ENCODE peak calls at places on chromosome 19, in nine cellular contexts. F is stomach; Z is ascending aorta; U is CD4-positive, alpha-beta T cell; N is omental fat pad; P is BE2C; Y is lower lobe of right lung; A is BJ; E is RWPE1. W is an unnamed sample.

GRCh38 chr19:1151917-1152601 is 22.0 kb downstream of the SBNO2 start:
- DNase-seq in P (no peak), Z (no peak), U (no peak), Y (no peak), E (no peak), F (no peak), A (no peak), N (no peak), W (no peak)

GRCh38 chr19:19748249-19748938 is 15.5 kb upstream of the ZNF14 start:
- DNase-seq in E (no peak), Z (no peak), F (peak), Y (no peak), U (no peak), N (no peak), A (no peak), P (no peak), W (no peak)

GRCh38 chr19:16836115-16836905 is 7.1 kb downstream of the SIN3B start:
- DNase-seq in Z (no peak), U (no peak), N (no peak), E (no peak), P (no peak), Y (peak), A (no peak), F (no peak), W (no peak)

GRCh38 chr19:4058696-4059492 is 7.8 kb downstream of the ZBTB7A start:
- DNase-seq in N (no peak), Z (no peak), U (no peak), P (no peak), Y (peak), F (no peak), A (no peak), E (no peak), W (no peak)

GRCh38 chr19:18541992-18542935 is 1.1 kb downstream of the FKBP8 start:
- DNase-seq in Y (no peak), E (peak), A (no peak), P (peak), N (no peak), F (no peak), U (no peak), Z (no peak), W (no peak)

GRCh38 chr19:15672580-15673175 is at the start of gene CYP4F12:
- DNase-seq in Y (peak), F (peak), P (peak), A (no peak), E (peak), U (peak), N (peak), Z (no peak), W (no peak)

GRCh38 chr19:3176715-3177501 is 1.7 kb upstream of the S1PR4 start:
- DNase-seq in Z (no peak), P (no peak), F (peak), E (peak), U (peak), N (no peak), Y (peak), A (peak), W (no peak)

GRCh38 chr19:35430382-35431146 is 17.5 kb upstream of the FFAR2 start:
- DNase-seq in E (no peak), A (no peak), U (no peak), N (no peak), F (no peak), P (no peak), Y (no peak), Z (no peak), W (no peak)

GRCh38 chr19:12255372-12255771 is 39.3 kb downstream of the ZNF44 start:
- DNase-seq in E (no peak), F (no peak), N (no peak), P (no peak), U (no peak), A (no peak), Z (no peak), Y (no peak), W (no peak)

GRCh38 chr19:34136127-34136526 is 36.2 kb upstream of the LSM14A start:
- DNase-seq in E (no peak), U (no peak), N (no peak), Z (no peak), F (no peak), A (no peak), Y (no peak), P (no peak), W (no peak)

GRCh38 chr19:39765091-39766076 is 13.3 kb upstream of the LEUTX start:
- DNase-seq in A (no peak), P (peak), F (peak), Z (no peak), E (peak), Y (peak), N (peak), U (peak), W (peak)

GRCh38 chr19:37160153-37160552 is 12.3 kb downstream of the ZNF585A start:
- DNase-seq in E (no peak), Y (no peak), N (no peak), P (no peak), F (no peak), A (no peak), Z (no peak), U (no peak), W (no peak)

GRCh38 chr19:342801-343421 is 1.7 kb downstream of the MIER2 start:
- DNase-seq in A (peak), F (peak), U (no peak), Z (peak), E (peak), P (no peak), N (no peak), Y (peak), W (no peak)

GRCh38 chr19:8017808-8018207 is 12.4 kb upstream of the ELAVL1 start:
- DNase-seq in E (no peak), U (peak), Z (no peak), N (no peak), P (no peak), F (no peak), Y (peak), A (no peak), W (no peak)

GRCh38 chr19:42081584-42082258 is 5.8 kb downstream of the ZNF574 start:
- DNase-seq in U (no peak), N (no peak), A (no peak), F (no peak), Y (no peak), Z (no peak), P (peak), E (peak), W (no peak)

GRCh38 chr19:50461066-50461875 is 15.0 kb upstream of the EMC10 start:
- DNase-seq in F (peak), N (no peak), A (peak), P (peak), Y (no peak), U (peak), Z (no peak), E (peak), W (peak)
- TF ChIP-seq CTCF in F (peak), N (peak), A (peak), P (peak), Y (peak), U (peak), Z (peak), E (peak), W (peak)

GRCh38 chr19:40936755-40937154 is 54.3 kb upstream of the CYP2B6 start:
- DNase-seq in N (no peak), U (no peak), P (no peak), A (no peak), F (no peak), Y (no peak), Z (no peak), E (no peak), W (no peak)

GRCh38 chr19:40932008-40932959 is 50.3 kb upstream of the CYP2A7 start:
- DNase-seq in P (no peak), Z (no peak), F (no peak), U (no peak), N (no peak), E (no peak), A (no peak), Y (no peak), W (no peak)

GRCh38 chr19:40928859-40929258 is 46.8 kb upstream of the CYP2A7 start:
- DNase-seq in E (no peak), N (no peak), U (no peak), P (no peak), F (no peak), Z (no peak), A (no peak), Y (no peak), W (no peak)

GRCh38 chr19:40927567-40927966 is 45.5 kb upstream of the CYP2A7 start:
- DNase-seq in U (no peak), Z (no peak), Y (no peak), N (no peak), E (no peak), P (no peak), F (no peak), A (no peak), W (no peak)

DNA sequence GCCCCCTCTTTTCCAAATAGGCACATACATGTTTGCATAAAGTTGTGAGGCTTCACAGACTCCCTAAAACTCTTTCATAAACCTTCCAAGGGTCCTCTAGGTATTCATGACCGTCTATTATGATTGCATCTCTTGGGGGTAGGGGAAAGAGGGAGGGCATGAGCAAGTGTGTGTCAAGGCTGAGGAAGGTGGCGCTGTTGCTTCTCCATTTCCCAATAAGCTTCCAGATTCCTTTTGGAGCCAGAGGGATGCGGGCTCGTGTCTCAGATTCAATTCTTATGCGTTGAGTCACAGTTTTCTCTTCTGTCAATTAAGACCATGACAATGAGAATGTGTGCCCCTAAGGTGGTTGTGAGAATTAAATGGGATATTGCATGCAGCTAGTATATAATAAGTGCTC is 51.0 kb upstream of the CYP2A7 start:
- DNase-seq in Z (no peak), P (no peak), E (no peak), N (no peak), F (no peak), Y (no peak), U (no peak), A (no peak), W (no peak)
- TF ChIP-seq CTCF in Z (no peak), P (no peak), E (no peak), N (no peak), F (no peak), Y (no peak), U (no peak), A (no peak), W (no peak)

GRCh38 chr19:54096642-54097106 is 3.9 kb downstream of the OSCAR start:
- DNase-seq in Z (no peak), P (no peak), A (no peak), Y (no peak), U (no peak), N (no peak), E (no peak), F (no peak), W (no peak)
- TF ChIP-seq CTCF in Z (no peak), P (peak), A (peak), Y (no peak), U (no peak), N (no peak), E (no peak), F (no peak), W (no peak)

DNA sequence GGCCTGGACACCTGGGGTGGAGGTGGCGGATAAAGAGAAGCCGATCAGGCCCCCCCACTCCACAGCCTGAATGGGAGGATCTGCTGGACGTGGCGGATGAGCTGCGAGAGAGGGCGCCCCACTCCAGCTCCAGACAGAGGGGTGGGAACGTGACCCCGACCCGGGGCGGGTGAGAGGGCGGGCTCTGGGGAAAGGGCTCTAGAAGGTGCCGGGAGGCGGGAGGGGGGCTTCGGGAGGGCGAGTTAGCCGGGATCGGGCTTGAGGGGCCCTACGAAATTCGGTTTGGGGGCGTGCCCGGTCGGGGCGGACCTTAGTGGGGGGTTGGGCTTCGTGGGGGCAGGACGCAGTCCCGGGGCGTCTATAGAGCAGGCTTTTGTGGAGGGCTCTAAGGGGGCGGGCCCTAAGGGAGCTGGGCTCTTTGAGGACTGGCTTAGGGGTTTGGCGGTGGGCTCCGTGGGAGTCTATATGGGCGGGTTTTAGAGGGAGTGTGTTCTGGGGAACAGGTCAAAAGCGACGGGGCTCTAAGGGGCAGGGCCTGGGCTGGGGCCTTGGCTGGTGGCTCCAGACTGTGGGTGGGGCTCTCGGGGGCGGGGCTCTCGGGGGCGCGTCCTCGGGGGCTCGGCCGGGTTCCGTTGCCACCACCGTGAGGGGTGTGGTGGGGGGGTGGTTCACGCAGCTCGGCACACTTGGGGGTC is 4.1 kb upstream of the NANOS3 start:
- DNase-seq in N (no peak), A (no peak), Z (no peak), F (no peak), E (no peak), P (no peak), U (no peak), Y (no peak), W (no peak)
- TF ChIP-seq CTCF in N (no peak), A (peak), Z (no peak), F (no peak), E (peak), P (no peak), U (no peak), Y (peak), W (no peak)

GRCh38 chr19:44344255-44344654 is 12.2 kb downstream of the ZNF112 start:
- DNase-seq in Y (no peak), U (no peak), Z (no peak), A (no peak), F (no peak), E (no peak), N (no peak), P (no peak), W (no peak)

GRCh38 chr19:44346556-44346955 is 9.9 kb downstream of the ZNF112 start:
- DNase-seq in Y (no peak), N (no peak), E (no peak), A (no peak), P (no peak), U (no peak), Z (no peak), F (no peak), W (no peak)

GRCh38 chr19:44345969-44346368 is 10.5 kb downstream of the ZNF112 start:
- DNase-seq in N (no peak), F (no peak), Z (no peak), E (no peak), A (no peak), P (no peak), U (no peak), Y (no peak), W (no peak)

GRCh38 chr19:44341794-44342193 is 14.7 kb downstream of the ZNF112 start:
- DNase-seq in F (no peak), U (no peak), E (no peak), N (no peak), Z (no peak), P (no peak), A (no peak), Y (no peak), W (no peak)
- TF ChIP-seq CTCF in F (no peak), U (no peak), E (no peak), N (no peak), Z (no peak), P (no peak), A (no peak), Y (no peak), W (no peak)

W was measured in mesothelial cell of epicardium.